ENCODE peak calls at places on chromosomes 2 and 18, in seven cellular contexts. J, O, A, W, Q, P and D are unnamed samples.

GRCh38 chr2:187169108-187169713 is 278.8 kb downstream of the CALCRL start:
- DNase-seq in J (no peak), O (no peak), A (no peak), W (no peak), Q (no peak), P (no peak), D (no peak)

GRCh38 chr2:133026536-133027177 is 356.7 kb upstream of the LYPD1 start:
- DNase-seq in J (no peak), O (no peak), A (no peak), W (no peak), Q (no peak), P (no peak), D (no peak)

GRCh38 chr18:11500153-11501122 is 109.0 kb upstream of the SLC35G4 start:
- DNase-seq in J (no peak), O (no peak), A (no peak), W (no peak), Q (no peak), P (no peak), D (no peak)

GRCh38 chr2:33559986-33560385 is 39.1 kb downstream of the FAM98A start:
- DNase-seq in J (no peak), O (no peak), A (no peak), W (no peak), Q (no peak), P (no peak), D (no peak)

GRCh38 chr2:166984188-166984587 is 95.9 kb downstream of the XIRP2 start:
- DNase-seq in J (no peak), O (no peak), A (no peak), W (no peak), Q (no peak), P (no peak), D (no peak)

GRCh38 chr18:12990128-12990485 is 1.1 kb upstream of the CEP192 start:
- DNase-seq in J (no peak), O (no peak), A (no peak), W (no peak), Q (no peak), P (no peak), D (no peak)

GRCh38 chr2:166115589-166115988 is 12.2 kb downstream of the SCN1A start:
- DNase-seq in J (no peak), O (no peak), A (no peak), W (no peak), Q (no peak), P (no peak), D (no peak)

GRCh38 chr2:189466656-189467055 is 25.4 kb downstream of the WDR75 start:
- DNase-seq in J (no peak), O (no peak), A (no peak), W (no peak), Q (no peak), P (no peak), D (no peak)

GRCh38 chr2:162480067-162480466 is 136.1 kb downstream of the GCA start:
- DNase-seq in J (no peak), O (no peak), A (no peak), W (no peak), Q (no peak), P (no peak), D (no peak)

GRCh38 chr2:655626-656025 is 21.6 kb downstream of the TMEM18 start:
- DNase-seq in J (no peak), O (no peak), A (no peak), W (no peak), Q (no peak), P (no peak), D (no peak)

GRCh38 chr2:12305931-12306330 is 410.8 kb upstream of the TRIB2 start:
- DNase-seq in J (no peak), O (no peak), A (no peak), W (no peak), Q (no peak), P (no peak), D (no peak)

GRCh38 chr2:73981081-73981968 is 3.4 kb upstream of the TET3 start:
- DNase-seq in J (peak), O (no peak), A (peak), W (no peak), Q (no peak), P (peak), D (peak)

GRCh38 chr2:28163627-28164279 is 228.9 kb upstream of the FOSL2 start:
- DNase-seq in J (no peak), O (no peak), A (no peak), W (no peak), Q (no peak), P (no peak), D (no peak)

GRCh38 chr2:106140091-106140490 is 54.0 kb downstream of the UXS1 start:
- DNase-seq in J (no peak), O (no peak), A (no peak), W (no peak), Q (no peak), P (no peak), D (no peak)

GRCh38 chr2:56448403-56448998 is 264.7 kb downstream of the CCDC85A start:
- DNase-seq in J (no peak), O (peak), A (peak), W (no peak), Q (no peak), P (no peak), D (no peak)

GRCh38 chr2:28387082-28387960 is 5.3 kb upstream of the FOSL2 start:
- DNase-seq in J (no peak), O (no peak), A (no peak), W (no peak), Q (no peak), P (no peak), D (no peak)

GRCh38 chr2:197205590-197206215 is 104.9 kb downstream of the ANKRD44 start:
- DNase-seq in J (no peak), O (no peak), A (peak), W (no peak), Q (peak), P (peak), D (no peak)

GRCh38 chr18:24055878-24056277 is 41.3 kb downstream of the TTC39C start:
- DNase-seq in J (no peak), O (no peak), A (no peak), W (no peak), Q (no peak), P (no peak), D (no peak)

GRCh38 chr2:104790100-104790811 is 63.7 kb upstream of the POU3F3 start:
- DNase-seq in J (no peak), O (no peak), A (no peak), W (no peak), Q (peak), P (no peak), D (no peak)

GRCh38 chr2:98757904-98758421 is 27.0 kb upstream of the MGAT4A start:
- DNase-seq in J (peak), O (peak), A (peak), W (peak), Q (no peak), P (peak), D (peak)

GRCh38 chr2:174012347-174013309 is 47.5 kb upstream of the SP3 start:
- DNase-seq in J (peak), O (peak), A (peak), W (peak), Q (peak), P (peak), D (peak)

GRCh38 chr2:83899271-83899670 is 559.8 kb downstream of the SUCLG1 start:
- DNase-seq in J (no peak), O (no peak), A (no peak), W (no peak), Q (no peak), P (no peak), D (no peak)

GRCh38 chr18:8705280-8705940 is at the start of gene MTCL1:
- DNase-seq in J (peak), O (peak), A (no peak), W (peak), Q (peak), P (peak), D (no peak)

GRCh38 chr2:94947097-94948016 is 76.1 kb downstream of the TEKT4 start:
- DNase-seq in J (no peak), O (no peak), A (no peak), W (no peak), Q (no peak), P (no peak), D (no peak)

GRCh38 chr2:1633092-1633721 is 111.1 kb downstream of the PXDN start:
- DNase-seq in J (no peak), O (no peak), A (peak), W (no peak), Q (no peak), P (peak), D (peak)

GRCh38 chr2:128819092-128819491 is 500.4 kb upstream of the HS6ST1 start:
- DNase-seq in J (no peak), O (no peak), A (no peak), W (no peak), Q (no peak), P (no peak), D (no peak)

GRCh38 chr2:121096611-121097010 is 188.4 kb downstream of the TFCP2L1 start:
- DNase-seq in J (no peak), O (no peak), A (no peak), W (no peak), Q (no peak), P (no peak), D (no peak)

GRCh38 chr2:146982393-146982846 is 862.4 kb upstream of the ACVR2A start:
- DNase-seq in J (no peak), O (peak), A (peak), W (no peak), Q (no peak), P (peak), D (peak)

GRCh38 chr18:46859855-46860254 is 57.5 kb downstream of the PIAS2 start:
- DNase-seq in J (no peak), O (no peak), A (no peak), W (no peak), Q (no peak), P (no peak), D (no peak)

GRCh38 chr2:27024188-27024587 is 8.6 kb upstream of the TMEM214 start:
- DNase-seq in J (no peak), O (no peak), A (no peak), W (no peak), Q (no peak), P (no peak), D (no peak)

GRCh38 chr2:202148515-202149154 is 75.6 kb downstream of the KIAA2012 start:
- DNase-seq in J (no peak), O (no peak), A (no peak), W (peak), Q (no peak), P (no peak), D (no peak)

GRCh38 chr2:110983130-110983529 is 137.6 kb upstream of the BCL2L11 start:
- DNase-seq in J (no peak), O (no peak), A (no peak), W (no peak), Q (no peak), P (no peak), D (no peak)

GRCh38 chr2:46697830-46698323 is 217.7 kb downstream of the MCFD2 start:
- DNase-seq in J (no peak), O (no peak), A (peak), W (no peak), Q (no peak), P (no peak), D (no peak)

GRCh38 chr2:60553992-60554648 is 666 bp upstream of the BCL11A start:
- DNase-seq in J (peak), O (peak), A (peak), W (no peak), Q (no peak), P (no peak), D (no peak)

GRCh38 chr2:242019344-242019743 is 149.8 kb downstream of the RTP5 start:
- DNase-seq in J (no peak), O (no peak), A (no peak), W (no peak), Q (no peak), P (no peak), D (no peak)

DNA sequence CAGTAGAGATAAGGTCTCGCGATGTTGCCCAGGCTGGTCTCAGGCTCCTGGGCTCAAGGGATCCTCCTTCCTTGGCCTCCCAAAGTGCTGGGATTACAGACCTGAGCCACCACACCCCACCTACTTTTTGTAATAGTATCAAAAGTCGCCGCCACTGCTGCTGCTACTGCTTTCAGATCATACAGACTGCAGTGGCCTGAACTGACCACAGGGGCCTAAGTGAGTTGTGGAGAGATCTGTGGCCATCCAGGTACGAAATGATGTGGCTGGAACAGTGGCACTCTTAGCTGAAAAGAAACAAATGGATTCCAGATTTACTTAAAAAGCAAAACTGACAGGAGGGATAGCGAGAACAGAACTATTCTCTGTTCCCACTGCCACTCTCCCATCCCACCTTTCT is 32.9 kb upstream of the POMC start:
- DNase-seq in J (no peak), O (no peak), A (no peak), W (no peak), Q (no peak), P (no peak), D (no peak)
- H3K4me3 ChIP-seq in J (no peak), O (no peak), A (no peak), W (no peak), Q (no peak), P (no peak), D (no peak)

GRCh38 chr2:32064021-32064678 is 794 bp downstream of the SPAST start:
- DNase-seq in J (no peak), O (no peak), A (peak), W (no peak), Q (no peak), P (no peak), D (no peak)
- TF ChIP-seq POLR2A in J (no peak), O (peak), A (peak), W (no peak), Q (no peak), P (no peak), D (no peak)

GRCh38 chr2:21265752-21266151 is 142.0 kb downstream of the TDRD15 start:
- DNase-seq in J (no peak), O (no peak), A (no peak), W (no peak), Q (no peak), P (no peak), D (no peak)

GRCh38 chr2:21268871-21269224 is 145.1 kb downstream of the TDRD15 start:
- DNase-seq in J (no peak), O (no peak), A (no peak), W (no peak), Q (no peak), P (no peak), D (peak)

GRCh38 chr2:21270083-21270491 is 146.3 kb downstream of the TDRD15 start:
- DNase-seq in J (no peak), O (no peak), A (no peak), W (no peak), Q (no peak), P (no peak), D (no peak)

GRCh38 chr2:21268197-21268870 is 144.6 kb downstream of the TDRD15 start:
- DNase-seq in J (peak), O (no peak), A (no peak), W (no peak), Q (no peak), P (no peak), D (no peak)

DNA sequence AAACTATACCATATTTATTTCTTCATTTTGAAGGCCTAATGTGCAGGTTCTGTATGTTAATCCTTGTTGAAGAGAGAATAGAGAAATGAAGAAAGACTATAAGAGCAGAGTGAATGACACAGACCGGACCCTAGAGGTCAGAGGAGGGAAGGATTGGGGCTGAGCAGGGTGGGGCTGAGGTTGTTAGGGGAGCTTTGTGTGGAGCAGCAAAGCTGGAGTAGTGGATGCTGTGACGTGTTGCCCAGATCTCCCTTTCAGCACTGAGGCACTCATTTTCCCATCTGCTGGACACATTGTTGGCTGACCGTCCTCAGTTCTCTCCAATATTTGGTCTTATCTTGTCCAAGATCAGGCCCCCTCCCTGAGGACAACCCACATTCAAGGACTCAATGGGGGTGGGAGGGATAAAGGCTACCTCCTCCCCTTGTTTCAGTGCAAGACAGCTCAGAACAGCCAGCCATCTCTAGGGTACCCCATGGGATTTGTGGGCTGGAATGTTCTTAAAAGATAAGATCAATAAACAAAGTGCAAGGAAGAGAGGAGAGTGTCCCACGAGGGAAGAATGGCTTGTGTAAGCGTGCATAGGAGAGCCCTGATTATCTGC is 143.6 kb downstream of the TDRD15 start:
- DNase-seq in J (no peak), O (no peak), A (no peak), W (no peak), Q (no peak), P (no peak), D (no peak)
- TF ChIP-seq CTCF in J (no peak), O (no peak), A (no peak), W (no peak), Q (no peak), P (no peak), D (no peak)

GRCh38 chr18:839224-840079 is 27.4 kb upstream of the YES1 start:
- DNase-seq in J (peak), O (peak), A (peak), W (peak), Q (peak), P (peak), D (peak)
- H3K4me3 ChIP-seq in J (no peak), O (no peak), A (no peak), W (no peak), Q (no peak), P (no peak), D (no peak)

GRCh38 chr2:219460424-219460926 is 25.8 kb downstream of the SPEG start:
- DNase-seq in J (peak), O (no peak), A (peak), W (peak), Q (peak), P (no peak), D (no peak)
- TF ChIP-seq POLR2A in J (no peak), O (peak), A (no peak), W (no peak), Q (peak), P (no peak), D (no peak)

DNA sequence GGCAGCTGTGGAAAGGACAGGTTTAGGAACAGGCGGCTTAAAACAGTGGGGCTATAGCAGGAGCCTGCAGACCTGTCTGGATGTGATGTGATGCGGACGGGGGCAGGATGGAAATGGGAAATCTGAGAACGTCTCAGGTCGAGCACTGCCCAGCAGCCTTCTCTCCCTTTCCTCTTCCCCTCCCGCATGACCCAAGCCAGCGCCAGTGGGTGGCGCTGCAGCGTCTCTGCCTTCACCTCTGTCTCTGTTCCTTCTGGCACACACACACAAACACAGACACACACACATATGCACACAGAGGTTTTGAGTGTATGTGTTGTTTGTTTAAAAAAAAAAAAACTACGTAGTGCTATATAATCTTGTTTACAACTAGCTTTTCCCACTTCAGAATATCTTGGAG is 82.0 kb upstream of the SLC66A3 start:
- DNase-seq in J (no peak), O (no peak), A (peak), W (peak), Q (peak), P (peak), D (peak)
- TF ChIP-seq CTCF in J (peak), O (no peak), A (peak), W (no peak), Q (no peak), P (no peak), D (no peak)

GRCh38 chr2:149040451-149040850 is 2.0 kb downstream of the LYPD6B start:
- DNase-seq in J (no peak), O (no peak), A (peak), W (no peak), Q (peak), P (no peak), D (no peak)

GRCh38 chr2:149039213-149039724 is 770 bp downstream of the LYPD6B start:
- DNase-seq in J (no peak), O (no peak), A (no peak), W (no peak), Q (peak), P (no peak), D (no peak)

GRCh38 chr2:149038442-149039212 is at the start of gene LYPD6B:
- DNase-seq in J (no peak), O (peak), A (peak), W (no peak), Q (peak), P (peak), D (no peak)

GRCh38 chr2:149036507-149037293 is 1.8 kb upstream of the LYPD6B start:
- DNase-seq in J (no peak), O (no peak), A (no peak), W (no peak), Q (peak), P (no peak), D (no peak)

DNA sequence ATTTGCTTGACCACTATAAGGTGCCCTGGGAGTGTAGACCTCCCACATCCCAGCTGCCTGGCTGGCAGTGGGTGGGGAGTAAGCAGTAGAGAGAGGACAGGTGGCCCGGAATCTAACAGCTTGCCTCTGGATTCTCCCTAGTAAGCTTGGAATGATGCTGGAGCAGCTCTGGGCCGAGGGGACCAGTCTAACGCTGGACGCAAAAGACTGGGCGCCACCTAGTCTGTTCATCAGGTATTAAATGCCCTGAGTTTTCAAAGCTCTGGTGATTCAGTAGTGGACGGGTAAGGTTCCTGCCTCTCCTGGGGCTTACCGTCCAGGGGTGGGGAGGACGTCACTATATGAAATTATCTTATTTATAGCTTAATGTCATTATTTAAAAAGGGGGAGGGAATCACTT is 648 bp upstream of the LYPD6B start:
- DNase-seq in J (no peak), O (no peak), A (no peak), W (no peak), Q (peak), P (peak), D (peak)
- H3K4me3 ChIP-seq in J (no peak), O (peak), A (peak), W (no peak), Q (no peak), P (peak), D (no peak)

GRCh38 chr2:120014231-120014990 is 1.5 kb downstream of the EPB41L5 start:
- DNase-seq in J (no peak), O (no peak), A (no peak), W (no peak), Q (no peak), P (no peak), D (no peak)

GRCh38 chr2:120016800-120017199 is 3.9 kb downstream of the EPB41L5 start:
- DNase-seq in J (no peak), O (no peak), A (no peak), W (no peak), Q (no peak), P (no peak), D (no peak)

GRCh38 chr2:120013569-120014223 is 819 bp downstream of the EPB41L5 start:
- DNase-seq in J (no peak), O (peak), A (peak), W (no peak), Q (no peak), P (no peak), D (no peak)

GRCh38 chr2:120012363-120012762 is 514 bp upstream of the EPB41L5 start:
- DNase-seq in J (no peak), O (no peak), A (no peak), W (no peak), Q (no peak), P (no peak), D (no peak)

GRCh38 chr2:120012771-120013568 is at the start of gene EPB41L5:
- DNase-seq in J (peak), O (peak), A (peak), W (peak), Q (peak), P (peak), D (peak)
- TF ChIP-seq POLR2A in J (peak), O (peak), A (peak), W (peak), Q (peak), P (no peak), D (no peak)